ENCODE peak calls at places on chromosome 1, in five cellular contexts. One of them, this sample, is unnamed.

GRCh38 chr1:119743776-119744597 is 24.7 kb downstream of the HMGCS2 start:
- DNase-seq in CD8-positive, alpha-beta memory T cell: peak
- DNase-seq in activated CD4-positive, CD25-positive, alpha-beta regulatory T cell treated with anti-CD3 and anti-CD28 coated beads, Interleukin-2, amount 50 U/mL, for 16 hours: no peak
- DNase-seq in NCI-H1105 treated with DMSO at 0.1 percent for 48 hours: peak
- DNase-seq in NCI-H1436: peak
- DNase-seq in this sample: peak

GRCh38 chr1:242426271-242426905 is 98.1 kb downstream of the PLD5 start:
- DNase-seq in NCI-H1436: no peak
- DNase-seq in NCI-H1105 treated with DMSO at 0.1 percent for 48 hours: peak
- DNase-seq in CD8-positive, alpha-beta memory T cell: no peak
- DNase-seq in activated CD4-positive, CD25-positive, alpha-beta regulatory T cell treated with anti-CD3 and anti-CD28 coated beads, Interleukin-2, amount 50 U/mL, for 16 hours: no peak
- DNase-seq in this sample: no peak

GRCh38 chr1:77556045-77556444 is 126.4 kb downstream of the ZZZ3 start:
- DNase-seq in CD8-positive, alpha-beta memory T cell: no peak
- DNase-seq in activated CD4-positive, CD25-positive, alpha-beta regulatory T cell treated with anti-CD3 and anti-CD28 coated beads, Interleukin-2, amount 50 U/mL, for 16 hours: no peak
- DNase-seq in NCI-H1105 treated with DMSO at 0.1 percent for 48 hours: no peak
- DNase-seq in NCI-H1436: no peak
- DNase-seq in this sample: no peak

GRCh38 chr1:22452401-22452963 is 831 bp downstream of the ZBTB40 start:
- DNase-seq in NCI-H1436: no peak
- DNase-seq in NCI-H1105 treated with DMSO at 0.1 percent for 48 hours: peak
- DNase-seq in activated CD4-positive, CD25-positive, alpha-beta regulatory T cell treated with anti-CD3 and anti-CD28 coated beads, Interleukin-2, amount 50 U/mL, for 16 hours: no peak
- DNase-seq in CD8-positive, alpha-beta memory T cell: no peak
- DNase-seq in this sample: no peak

GRCh38 chr1:90370696-90371095 is 346.4 kb downstream of the BARHL2 start:
- DNase-seq in activated CD4-positive, CD25-positive, alpha-beta regulatory T cell treated with anti-CD3 and anti-CD28 coated beads, Interleukin-2, amount 50 U/mL, for 16 hours: no peak
- DNase-seq in NCI-H1436: no peak
- DNase-seq in CD8-positive, alpha-beta memory T cell: no peak
- DNase-seq in NCI-H1105 treated with DMSO at 0.1 percent for 48 hours: no peak
- DNase-seq in this sample: no peak

GRCh38 chr1:207861442-207862177 is 49.3 kb downstream of the CD34 start:
- DNase-seq in NCI-H1105 treated with DMSO at 0.1 percent for 48 hours: no peak
- DNase-seq in NCI-H1436: no peak
- DNase-seq in activated CD4-positive, CD25-positive, alpha-beta regulatory T cell treated with anti-CD3 and anti-CD28 coated beads, Interleukin-2, amount 50 U/mL, for 16 hours: no peak
- DNase-seq in CD8-positive, alpha-beta memory T cell: peak
- DNase-seq in this sample: no peak

GRCh38 chr1:6547301-6547700 is 7.0 kb downstream of the NOL9 start:
- DNase-seq in NCI-H1105 treated with DMSO at 0.1 percent for 48 hours: no peak
- DNase-seq in NCI-H1436: no peak
- DNase-seq in activated CD4-positive, CD25-positive, alpha-beta regulatory T cell treated with anti-CD3 and anti-CD28 coated beads, Interleukin-2, amount 50 U/mL, for 16 hours: no peak
- DNase-seq in CD8-positive, alpha-beta memory T cell: no peak
- DNase-seq in this sample: no peak

GRCh38 chr1:164823486-164824279 is 264.7 kb downstream of the PBX1 start:
- DNase-seq in NCI-H1105 treated with DMSO at 0.1 percent for 48 hours: no peak
- DNase-seq in CD8-positive, alpha-beta memory T cell: no peak
- DNase-seq in NCI-H1436: no peak
- DNase-seq in activated CD4-positive, CD25-positive, alpha-beta regulatory T cell treated with anti-CD3 and anti-CD28 coated beads, Interleukin-2, amount 50 U/mL, for 16 hours: no peak
- DNase-seq in this sample: no peak

GRCh38 chr1:181556606-181557005 is 73.3 kb downstream of the CACNA1E start:
- DNase-seq in activated CD4-positive, CD25-positive, alpha-beta regulatory T cell treated with anti-CD3 and anti-CD28 coated beads, Interleukin-2, amount 50 U/mL, for 16 hours: no peak
- DNase-seq in CD8-positive, alpha-beta memory T cell: no peak
- DNase-seq in NCI-H1436: no peak
- DNase-seq in NCI-H1105 treated with DMSO at 0.1 percent for 48 hours: no peak
- DNase-seq in this sample: no peak

GRCh38 chr1:14597343-14598006 is 1.0 kb upstream of the KAZN start:
- DNase-seq in activated CD4-positive, CD25-positive, alpha-beta regulatory T cell treated with anti-CD3 and anti-CD28 coated beads, Interleukin-2, amount 50 U/mL, for 16 hours: no peak
- DNase-seq in CD8-positive, alpha-beta memory T cell: no peak
- DNase-seq in NCI-H1105 treated with DMSO at 0.1 percent for 48 hours: no peak
- DNase-seq in NCI-H1436: no peak
- DNase-seq in this sample: no peak

GRCh38 chr1:220893701-220894024 is 14.4 kb downstream of the HLX start:
- DNase-seq in NCI-H1436: no peak
- DNase-seq in activated CD4-positive, CD25-positive, alpha-beta regulatory T cell treated with anti-CD3 and anti-CD28 coated beads, Interleukin-2, amount 50 U/mL, for 16 hours: no peak
- DNase-seq in CD8-positive, alpha-beta memory T cell: no peak
- DNase-seq in NCI-H1105 treated with DMSO at 0.1 percent for 48 hours: no peak
- DNase-seq in this sample: no peak

GRCh38 chr1:184426278-184426674 is 39.4 kb downstream of the C1orf21 start:
- DNase-seq in activated CD4-positive, CD25-positive, alpha-beta regulatory T cell treated with anti-CD3 and anti-CD28 coated beads, Interleukin-2, amount 50 U/mL, for 16 hours: no peak
- DNase-seq in CD8-positive, alpha-beta memory T cell: no peak
- DNase-seq in NCI-H1436: no peak
- DNase-seq in NCI-H1105 treated with DMSO at 0.1 percent for 48 hours: no peak
- DNase-seq in this sample: no peak

GRCh38 chr1:246506440-246506784 is 667 bp downstream of the SMYD3 start:
- DNase-seq in CD8-positive, alpha-beta memory T cell: no peak
- DNase-seq in activated CD4-positive, CD25-positive, alpha-beta regulatory T cell treated with anti-CD3 and anti-CD28 coated beads, Interleukin-2, amount 50 U/mL, for 16 hours: no peak
- DNase-seq in NCI-H1436: no peak
- DNase-seq in NCI-H1105 treated with DMSO at 0.1 percent for 48 hours: no peak
- DNase-seq in this sample: no peak

GRCh38 chr1:17998889-17999288 is 108.7 kb upstream of the IGSF21 start:
- DNase-seq in activated CD4-positive, CD25-positive, alpha-beta regulatory T cell treated with anti-CD3 and anti-CD28 coated beads, Interleukin-2, amount 50 U/mL, for 16 hours: no peak
- DNase-seq in CD8-positive, alpha-beta memory T cell: no peak
- DNase-seq in NCI-H1436: no peak
- DNase-seq in NCI-H1105 treated with DMSO at 0.1 percent for 48 hours: peak
- DNase-seq in this sample: no peak

GRCh38 chr1:30758785-30759380 is 1.3 kb upstream of the LAPTM5 start:
- DNase-seq in NCI-H1105 treated with DMSO at 0.1 percent for 48 hours: no peak
- DNase-seq in CD8-positive, alpha-beta memory T cell: no peak
- DNase-seq in activated CD4-positive, CD25-positive, alpha-beta regulatory T cell treated with anti-CD3 and anti-CD28 coated beads, Interleukin-2, amount 50 U/mL, for 16 hours: no peak
- DNase-seq in NCI-H1436: no peak
- DNase-seq in this sample: no peak

GRCh38 chr1:97004054-97004453 is 282.5 kb downstream of the PTBP2 start:
- DNase-seq in CD8-positive, alpha-beta memory T cell: no peak
- DNase-seq in NCI-H1436: no peak
- DNase-seq in NCI-H1105 treated with DMSO at 0.1 percent for 48 hours: no peak
- DNase-seq in activated CD4-positive, CD25-positive, alpha-beta regulatory T cell treated with anti-CD3 and anti-CD28 coated beads, Interleukin-2, amount 50 U/mL, for 16 hours: no peak
- DNase-seq in this sample: no peak

GRCh38 chr1:31573261-31573660 is 3.1 kb upstream of the TINAGL1 start:
- DNase-seq in NCI-H1105 treated with DMSO at 0.1 percent for 48 hours: no peak
- DNase-seq in NCI-H1436: no peak
- DNase-seq in activated CD4-positive, CD25-positive, alpha-beta regulatory T cell treated with anti-CD3 and anti-CD28 coated beads, Interleukin-2, amount 50 U/mL, for 16 hours: no peak
- DNase-seq in CD8-positive, alpha-beta memory T cell: no peak
- DNase-seq in this sample: no peak

GRCh38 chr1:8396083-8396911 is 78.4 kb downstream of the SLC45A1 start:
- DNase-seq in NCI-H1436: no peak
- DNase-seq in CD8-positive, alpha-beta memory T cell: no peak
- DNase-seq in NCI-H1105 treated with DMSO at 0.1 percent for 48 hours: no peak
- DNase-seq in activated CD4-positive, CD25-positive, alpha-beta regulatory T cell treated with anti-CD3 and anti-CD28 coated beads, Interleukin-2, amount 50 U/mL, for 16 hours: no peak
- DNase-seq in this sample: no peak

GRCh38 chr1:32464191-32464715 is 619 bp upstream of the ZBTB8B start:
- DNase-seq in NCI-H1105 treated with DMSO at 0.1 percent for 48 hours: peak
- DNase-seq in activated CD4-positive, CD25-positive, alpha-beta regulatory T cell treated with anti-CD3 and anti-CD28 coated beads, Interleukin-2, amount 50 U/mL, for 16 hours: no peak
- DNase-seq in CD8-positive, alpha-beta memory T cell: no peak
- DNase-seq in NCI-H1436: no peak
- DNase-seq in this sample: no peak

GRCh38 chr1:151888972-151889570 is 20.2 kb downstream of the THEM4 start:
- DNase-seq in NCI-H1436: peak
- DNase-seq in CD8-positive, alpha-beta memory T cell: peak
- DNase-seq in NCI-H1105 treated with DMSO at 0.1 percent for 48 hours: peak
- DNase-seq in activated CD4-positive, CD25-positive, alpha-beta regulatory T cell treated with anti-CD3 and anti-CD28 coated beads, Interleukin-2, amount 50 U/mL, for 16 hours: no peak
- DNase-seq in this sample: no peak

GRCh38 chr1:231443363-231443762 is 21.3 kb upstream of the EGLN1 start:
- DNase-seq in NCI-H1436: no peak
- DNase-seq in CD8-positive, alpha-beta memory T cell: no peak
- DNase-seq in activated CD4-positive, CD25-positive, alpha-beta regulatory T cell treated with anti-CD3 and anti-CD28 coated beads, Interleukin-2, amount 50 U/mL, for 16 hours: no peak
- DNase-seq in NCI-H1105 treated with DMSO at 0.1 percent for 48 hours: no peak
- DNase-seq in this sample: no peak

GRCh38 chr1:30663596-30664091 is 59.7 kb downstream of the MATN1 start:
- DNase-seq in CD8-positive, alpha-beta memory T cell: no peak
- DNase-seq in NCI-H1436: no peak
- DNase-seq in NCI-H1105 treated with DMSO at 0.1 percent for 48 hours: no peak
- DNase-seq in activated CD4-positive, CD25-positive, alpha-beta regulatory T cell treated with anti-CD3 and anti-CD28 coated beads, Interleukin-2, amount 50 U/mL, for 16 hours: no peak
- DNase-seq in this sample: no peak

GRCh38 chr1:3014041-3014440 is 7.2 kb upstream of the ACTRT2 start:
- DNase-seq in NCI-H1436: no peak
- DNase-seq in CD8-positive, alpha-beta memory T cell: no peak
- DNase-seq in NCI-H1105 treated with DMSO at 0.1 percent for 48 hours: no peak
- DNase-seq in activated CD4-positive, CD25-positive, alpha-beta regulatory T cell treated with anti-CD3 and anti-CD28 coated beads, Interleukin-2, amount 50 U/mL, for 16 hours: no peak
- DNase-seq in this sample: no peak

GRCh38 chr1:12518956-12519707 is 98.9 kb downstream of the DHRS3 start:
- DNase-seq in NCI-H1436: no peak
- DNase-seq in CD8-positive, alpha-beta memory T cell: no peak
- DNase-seq in activated CD4-positive, CD25-positive, alpha-beta regulatory T cell treated with anti-CD3 and anti-CD28 coated beads, Interleukin-2, amount 50 U/mL, for 16 hours: no peak
- DNase-seq in NCI-H1105 treated with DMSO at 0.1 percent for 48 hours: no peak
- DNase-seq in this sample: peak